ENCODE peak calls at places on chromosomes 12 and 14, in four cellular contexts. L is H1, W is K562, Q is GM12878. I is an unnamed sample.

GRCh38 chr12:24470050-24470449 is 478.9 kb downstream of the BCAT1 start:
- DNase-seq in Q (no peak), W (no peak), L (no peak), I (no peak)

GRCh38 chr12:110467847-110468211 is 228 bp downstream of the GPN3 start:
- DNase-seq in Q (no peak), L (no peak), W (no peak), I (no peak)

GRCh38 chr12:5272061-5272820 is 159.7 kb upstream of the NTF3 start:
- DNase-seq in W (no peak), Q (no peak), L (no peak), I (no peak)

GRCh38 chr12:120514002-120514401 is 15.0 kb downstream of the COQ5 start:
- DNase-seq in W (no peak), Q (no peak), L (no peak), I (no peak)

GRCh38 chr12:84375472-84375871 is 537.1 kb downstream of the SLC6A15 start:
- DNase-seq in W (no peak), Q (no peak), L (no peak), I (no peak)

GRCh38 chr12:47032644-47033043 is 46.8 kb upstream of the PCED1B start:
- DNase-seq in L (no peak), W (no peak), Q (no peak), I (peak)

GRCh38 chr14:105065280-105066228 is at the start of gene GPR132:
- DNase-seq in Q (peak), W (no peak), L (no peak), I (no peak)

GRCh38 chr14:69695664-69696527 is 71.0 kb upstream of the SRSF5 start:
- DNase-seq in L (no peak), W (no peak), Q (no peak), I (no peak)

GRCh38 chr12:126708492-126708896 is 1558.5 kb upstream of the TMEM132C start:
- DNase-seq in W (no peak), Q (no peak), L (no peak), I (no peak)

GRCh38 chr14:23364164-23364571 is 804 bp downstream of the EFS start:
- DNase-seq in W (peak), Q (no peak), L (no peak), I (no peak)

GRCh38 chr14:105156414-105157375 is 11.9 kb downstream of the JAG2 start:
- DNase-seq in L (no peak), W (no peak), Q (no peak), I (no peak)

GRCh38 chr14:100529561-100530031 is 57.6 kb downstream of the BEGAIN start:
- DNase-seq in W (no peak), L (no peak), Q (no peak), I (no peak)

GRCh38 chr14:92494512-92494911 is 19.1 kb upstream of the RIN3 start:
- DNase-seq in Q (peak), W (no peak), L (no peak), I (no peak)

GRCh38 chr14:100616854-100617714 is 29.9 kb upstream of the BEGAIN start:
- DNase-seq in L (no peak), Q (no peak), W (no peak), I (no peak)

GRCh38 chr12:55955800-55956508 is 9.9 kb downstream of the PMEL start:
- DNase-seq in L (no peak), W (peak), Q (no peak), I (peak)

GRCh38 chr14:102947321-102948103 is 25.0 kb downstream of the AMN start:
- DNase-seq in Q (no peak), L (no peak), W (no peak), I (no peak)

GRCh38 chr14:64279719-64280668 is 14.2 kb downstream of the ESR2 start:
- DNase-seq in Q (no peak), W (peak), L (no peak), I (no peak)

GRCh38 chr12:1809606-1810140 is 10.7 kb upstream of the LRTM2 start:
- DNase-seq in L (no peak), Q (no peak), W (peak), I (no peak)

GRCh38 chr14:88849717-88850116 is 25.3 kb downstream of the TTC8 start:
- DNase-seq in L (no peak), Q (no peak), W (no peak), I (no peak)

GRCh38 chr14:75479770-75480600 is 42.3 kb upstream of the BATF start:
- DNase-seq in W (no peak), Q (no peak), L (peak), I (no peak)

GRCh38 chr12:105738036-105738435 is 400.7 kb downstream of the NUAK1 start:
- DNase-seq in W (no peak), L (no peak), Q (no peak), I (no peak)

DNA sequence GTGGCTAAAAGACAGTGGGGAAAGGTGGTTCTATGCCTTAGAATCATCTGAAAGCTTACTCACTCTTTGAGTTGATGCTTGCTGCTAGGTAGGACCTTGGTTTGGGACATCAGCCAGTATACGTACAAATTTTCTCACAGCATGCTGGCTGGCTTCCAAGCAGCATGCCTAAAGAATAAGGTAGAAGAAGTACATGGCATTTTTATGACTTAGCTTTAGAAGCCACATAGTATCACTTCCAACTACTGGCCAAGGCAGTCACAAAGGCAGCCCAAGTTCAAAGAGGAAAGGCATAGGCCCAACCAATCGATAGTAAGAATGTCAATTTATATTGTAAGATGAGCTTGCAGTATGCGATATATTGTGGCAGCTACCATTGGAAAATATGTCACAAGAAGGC is 284.2 kb upstream of the CAND1 start:
- DNase-seq in Q (no peak), W (no peak), L (no peak), I (no peak)
- TF ChIP-seq CBX5 in Q (no peak), W (no peak), L (no peak), I (no peak)

DNA sequence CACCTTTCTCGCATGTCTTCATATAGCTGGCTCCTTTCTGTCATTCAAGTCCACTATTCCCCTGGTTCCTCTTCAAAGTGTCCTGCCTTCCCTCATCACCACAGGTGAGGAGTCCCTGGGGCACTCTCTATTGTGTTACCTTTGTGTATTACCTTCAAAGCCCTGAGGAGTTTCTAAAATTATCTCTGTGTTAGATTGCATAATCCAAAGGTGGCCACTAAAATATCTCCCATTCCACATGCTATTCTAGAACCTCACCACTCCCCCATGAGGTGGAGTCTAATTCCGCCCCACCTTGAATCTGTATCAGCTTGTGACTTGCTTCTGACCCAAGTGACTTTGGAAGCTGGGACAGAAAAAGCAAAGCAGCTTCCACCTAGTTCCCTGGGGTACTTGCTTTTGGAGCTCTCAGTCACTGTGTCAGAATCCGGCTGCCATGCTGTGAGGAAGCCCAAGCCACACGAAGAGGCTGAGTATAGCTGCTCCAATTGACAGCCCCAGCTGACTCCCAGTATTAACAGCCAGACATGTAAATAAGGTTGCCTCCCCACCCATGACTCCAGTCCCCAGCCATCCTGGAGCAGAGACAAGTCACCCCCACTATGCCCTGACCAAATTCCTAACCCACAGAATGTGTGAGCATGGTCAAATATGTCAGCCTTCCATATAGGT is 6.8 kb downstream of the HRK start:
- DNase-seq in L (no peak), Q (no peak), W (no peak), I (no peak)
- TF ChIP-seq CBX5 in L (no peak), Q (no peak), W (no peak), I (no peak)

DNA sequence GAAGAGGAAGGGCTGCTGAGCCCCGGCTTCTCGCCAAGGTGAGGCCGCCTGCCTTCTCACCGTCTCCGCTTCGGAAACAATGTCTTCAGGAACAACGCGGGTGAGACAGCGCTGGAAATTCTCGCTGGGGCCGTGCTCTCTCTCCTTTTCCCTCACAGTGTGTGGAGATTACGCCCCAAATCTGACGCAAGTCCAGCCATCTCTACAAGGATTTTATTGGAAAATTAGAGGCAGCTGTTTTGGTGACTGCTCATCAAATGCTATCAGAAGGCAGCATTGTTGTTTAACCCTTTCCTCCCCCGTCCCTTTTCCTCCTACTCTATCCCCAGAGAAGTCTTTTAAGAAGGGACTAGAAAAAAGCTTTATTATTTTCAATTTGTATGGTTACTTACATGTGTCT is 53.5 kb downstream of the PIWIL1 start:
- DNase-seq in L (no peak), W (no peak), Q (no peak), I (no peak)
- TF ChIP-seq CBX5 in L (no peak), W (no peak), Q (no peak), I (no peak)

DNA sequence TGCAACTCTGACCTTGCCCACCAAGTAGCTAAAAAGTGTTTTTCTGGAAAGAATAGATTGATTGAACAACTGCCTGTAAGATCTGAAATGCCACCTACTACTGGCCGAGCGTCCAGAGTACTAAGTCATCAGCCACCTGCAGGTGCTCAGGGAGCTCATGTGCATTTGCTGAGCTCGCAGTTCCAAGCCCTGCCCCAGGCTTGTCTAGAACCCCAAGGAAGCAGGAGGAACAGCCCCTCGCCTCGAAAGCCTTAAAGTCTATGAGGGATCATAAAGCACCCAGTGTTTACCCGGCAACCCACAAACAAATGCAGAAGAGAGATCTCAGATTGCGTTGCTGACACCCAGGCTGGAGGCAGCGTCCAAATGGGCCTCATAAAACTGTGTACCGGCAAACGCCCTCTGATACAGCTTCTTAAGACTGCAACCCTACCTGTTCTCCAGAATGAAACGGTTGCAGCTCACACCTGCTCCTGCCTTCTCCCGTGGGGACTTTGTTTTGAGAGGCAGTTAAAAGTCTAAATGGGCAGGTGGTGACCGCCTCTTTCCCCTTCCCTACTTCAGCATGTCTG is 6.8 kb downstream of the KDM2B start:
- DNase-seq in L (no peak), W (no peak), Q (no peak), I (no peak)
- TF ChIP-seq CBX5 in L (no peak), W (no peak), Q (no peak), I (no peak)

I was measured in HepG2.